ENCODE peak calls at places on chromosomes 11 and 22, in seven cellular contexts. I is heart left ventricle, D is AG10803, L is epithelial cell of proximal tubule, G is AG04450, V is PC-3, M is OCI-LY7. W is an unnamed sample.

GRCh38 chr11:128860571-128861361 is 6.3 kb downstream of the KCNJ1 start:
- DNase-seq in I (no peak), D (peak), L (no peak), G (no peak), V (no peak), M (no peak), W (no peak)

GRCh38 chr22:27135582-27135981 is 478.2 kb downstream of the MIAT start:
- DNase-seq in I (no peak), D (peak), L (no peak), G (no peak), V (no peak), M (no peak), W (peak)

GRCh38 chr11:1890856-1891830 is 552 bp downstream of the PRR33 start:
- DNase-seq in I (peak), D (no peak), L (no peak), G (no peak), V (no peak), M (no peak), W (no peak)

GRCh38 chr11:35418282-35418846 is 994 bp downstream of the SLC1A2 start:
- DNase-seq in I (no peak), D (no peak), L (no peak), G (no peak), V (no peak), M (no peak), W (no peak)

GRCh38 chr11:78100276-78101040 is 20.8 kb upstream of the NDUFC2 start:
- DNase-seq in I (no peak), D (no peak), L (no peak), G (no peak), V (no peak), M (no peak), W (no peak)

GRCh38 chr11:3341298-3341697 is 37.6 kb downstream of the ZNF195 start:
- DNase-seq in I (peak), D (peak), L (no peak), G (no peak), V (peak), M (peak), W (peak)

GRCh38 chr11:8021920-8022319 is 34.8 kb downstream of the EIF3F start:
- DNase-seq in I (no peak), D (no peak), L (no peak), G (no peak), V (no peak), M (no peak), W (no peak)

GRCh38 chr11:102868359-102868758 is 6.4 kb downstream of the MMP12 start:
- DNase-seq in I (no peak), D (peak), L (no peak), G (no peak), V (peak), M (no peak), W (peak)

GRCh38 chr11:47986742-47987141 is 6.4 kb downstream of the PTPRJ start:
- DNase-seq in I (no peak), D (no peak), L (no peak), G (no peak), V (peak), M (no peak), W (no peak)

GRCh38 chr11:61141601-61142028 is 19.6 kb downstream of the VPS37C start:
- DNase-seq in I (no peak), D (no peak), L (no peak), G (no peak), V (no peak), M (peak), W (no peak)

GRCh38 chr22:26597026-26597425 is 7.1 kb upstream of the TPST2 start:
- DNase-seq in I (no peak), D (no peak), L (no peak), G (no peak), V (no peak), M (no peak), W (no peak)

GRCh38 chr22:33028191-33028700 is 29.9 kb downstream of the SYN3 start:
- DNase-seq in I (no peak), D (no peak), L (no peak), G (no peak), V (no peak), M (no peak), W (no peak)

GRCh38 chr22:35540600-35541253 is at the start of gene RASD2:
- DNase-seq in I (peak), D (peak), L (no peak), G (no peak), V (peak), M (peak), W (no peak)

GRCh38 chr11:81674211-81674610 is 1059.5 kb downstream of the FAM181B start:
- DNase-seq in I (no peak), D (no peak), L (no peak), G (no peak), V (no peak), M (no peak), W (no peak)

GRCh38 chr11:61092280-61092766 is 10.0 kb upstream of the CD5 start:
- DNase-seq in I (no peak), D (no peak), L (no peak), G (no peak), V (no peak), M (no peak), W (no peak)

GRCh38 chr22:31185056-31185455 is 25.1 kb downstream of the RNF185 start:
- DNase-seq in I (no peak), D (peak), L (no peak), G (no peak), V (no peak), M (no peak), W (peak)

GRCh38 chr11:122676638-122677037 is 21.1 kb downstream of the UBASH3B start:
- DNase-seq in I (no peak), D (no peak), L (no peak), G (no peak), V (peak), M (no peak), W (no peak)

GRCh38 chr11:57407521-57407920 is 17.1 kb upstream of the PRG2 start:
- DNase-seq in I (no peak), D (no peak), L (no peak), G (no peak), V (no peak), M (no peak), W (no peak)

GRCh38 chr22:44172370-44173108 is 8.2 kb upstream of the PARVG start:
- DNase-seq in I (peak), D (peak), L (no peak), G (no peak), V (no peak), M (no peak), W (no peak)

GRCh38 chr11:63592975-63593395 is 21.2 kb downstream of the PLAAT3 start:
- DNase-seq in I (no peak), D (no peak), L (no peak), G (no peak), V (peak), M (peak), W (peak)

GRCh38 chr11:109435121-109435742 is 13.2 kb downstream of the C11orf87 start:
- DNase-seq in I (no peak), D (peak), L (no peak), G (no peak), V (peak), M (no peak), W (no peak)

GRCh38 chr22:28054622-28054871 is 135.5 kb upstream of the PITPNB start:
- DNase-seq in I (no peak), D (no peak), L (no peak), G (no peak), V (no peak), M (no peak), W (no peak)

GRCh38 chr11:96474263-96474662 is 84.5 kb downstream of the JRKL start:
- DNase-seq in I (no peak), D (no peak), L (no peak), G (no peak), V (peak), M (no peak), W (no peak)

GRCh38 chr11:11981840-11982239 is 26.6 kb downstream of the DKK3 start:
- DNase-seq in I (no peak), D (no peak), L (no peak), G (no peak), V (no peak), M (no peak), W (no peak)

GRCh38 chr11:113540416-113541330 is 65.5 kb upstream of the DRD2 start:
- DNase-seq in I (no peak), D (no peak), L (no peak), G (no peak), V (no peak), M (no peak), W (no peak)

GRCh38 chr11:45455536-45455935 is 169.4 kb upstream of the SYT13 start:
- DNase-seq in I (no peak), D (peak), L (no peak), G (no peak), V (no peak), M (no peak), W (peak)

GRCh38 chr11:119368121-119369034 is 13.1 kb downstream of the USP2 start:
- DNase-seq in I (peak), D (no peak), L (no peak), G (no peak), V (peak), M (no peak), W (peak)

GRCh38 chr11:47007579-47007978 is 71.0 kb downstream of the CSTPP1 start:
- DNase-seq in I (no peak), D (no peak), L (no peak), G (no peak), V (no peak), M (no peak), W (peak)

GRCh38 chr11:78057462-78058055 is 6.1 kb upstream of the THRSP start:
- DNase-seq in I (no peak), D (no peak), L (no peak), G (no peak), V (no peak), M (no peak), W (no peak)

GRCh38 chr11:36165638-36166389 is 123.4 kb downstream of the COMMD9 start:
- DNase-seq in I (no peak), D (no peak), L (no peak), G (no peak), V (peak), M (no peak), W (no peak)

GRCh38 chr11:46248270-46249102 is 29.0 kb upstream of the CREB3L1 start:
- DNase-seq in I (no peak), D (peak), L (peak), G (peak), V (peak), M (no peak), W (peak)

GRCh38 chr11:65781152-65781961 is 581 bp upstream of the AP5B1 start:
- DNase-seq in I (no peak), D (no peak), L (no peak), G (no peak), V (peak), M (no peak), W (no peak)

GRCh38 chr22:23841736-23842404 is 3.1 kb upstream of the DERL3 start:
- DNase-seq in I (peak), D (no peak), L (no peak), G (no peak), V (no peak), M (no peak), W (no peak)

GRCh38 chr11:65786786-65787636 is at the start of gene OVOL1:
- DNase-seq in I (peak), D (no peak), L (no peak), G (no peak), V (peak), M (no peak), W (no peak)

GRCh38 chr11:13983081-13983751 is 20.7 kb downstream of the SPON1 start:
- DNase-seq in I (peak), D (peak), L (no peak), G (no peak), V (no peak), M (no peak), W (no peak)

GRCh38 chr22:20741634-20742581 is 32.0 kb upstream of the SERPIND1 start:
- DNase-seq in I (no peak), D (peak), L (no peak), G (no peak), V (peak), M (peak), W (peak)

GRCh38 chr22:31451709-31452571 is 37.7 kb downstream of the EIF4ENIF1 start:
- DNase-seq in I (no peak), D (peak), L (peak), G (peak), V (peak), M (peak), W (peak)

GRCh38 chr11:16781821-16782220 is 43.4 kb downstream of the C11orf58 start:
- DNase-seq in I (no peak), D (no peak), L (no peak), G (no peak), V (no peak), M (no peak), W (no peak)

GRCh38 chr11:111376453-111376871 is 2.6 kb downstream of the POU2AF1 start:
- DNase-seq in I (no peak), D (no peak), L (no peak), G (no peak), V (peak), M (no peak), W (no peak)
- H3K4me3 ChIP-seq in I (no peak), D (no peak), L (no peak), G (no peak), V (no peak), M (peak), W (no peak)

DNA sequence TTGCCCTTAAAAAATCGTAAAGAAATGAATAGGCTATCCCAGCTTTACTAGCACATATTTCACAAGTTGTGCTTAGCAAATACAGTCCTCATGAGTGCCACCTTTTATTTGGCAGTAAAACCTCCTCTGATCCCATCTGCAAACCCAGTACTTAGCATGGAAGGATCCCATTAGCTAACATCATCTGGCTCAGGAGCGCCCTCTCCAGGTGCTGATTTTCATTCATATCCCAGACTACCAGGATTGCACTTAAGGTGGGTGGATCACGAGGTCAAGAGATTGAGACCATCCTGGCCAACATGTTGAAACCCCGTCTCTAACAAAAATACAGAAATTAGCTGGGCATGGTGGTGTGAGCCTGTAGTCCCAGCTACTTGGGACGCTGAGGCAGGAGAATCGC is 76.1 kb upstream of the PAX6 start:
- DNase-seq in I (no peak), D (no peak), L (no peak), G (no peak), V (peak), M (no peak), W (no peak)
- TF ChIP-seq CTCF in I (no peak), D (no peak), L (peak), G (no peak), V (peak), M (peak), W (no peak)

GRCh38 chr11:69049490-69049867 is 747 bp downstream of the TPCN2 start:
- DNase-seq in I (peak), D (no peak), L (no peak), G (no peak), V (no peak), M (peak), W (no peak)

GRCh38 chr11:69048718-69049489 is at the start of gene TPCN2:
- DNase-seq in I (peak), D (peak), L (no peak), G (peak), V (peak), M (peak), W (peak)

GRCh38 chr11:69051381-69052342 is 2.9 kb downstream of the TPCN2 start:
- DNase-seq in I (peak), D (no peak), L (no peak), G (no peak), V (no peak), M (peak), W (no peak)

GRCh38 chr11:69052343-69053168 is 3.8 kb downstream of the TPCN2 start:
- DNase-seq in I (peak), D (no peak), L (no peak), G (no peak), V (no peak), M (peak), W (no peak)

GRCh38 chr11:69050592-69051380 is 2.1 kb downstream of the TPCN2 start:
- DNase-seq in I (peak), D (no peak), L (no peak), G (no peak), V (no peak), M (no peak), W (no peak)
- H3K4me3 ChIP-seq in I (no peak), D (no peak), L (no peak), G (no peak), V (no peak), M (peak), W (no peak)

GRCh38 chr11:107757661-107758060 is 45.8 kb upstream of the SLN start:
- DNase-seq in I (no peak), D (no peak), L (no peak), G (no peak), V (peak), M (no peak), W (no peak)
- TF ChIP-seq CTCF in I (no peak), D (no peak), L (peak), G (peak), V (peak), M (peak), W (no peak)

GRCh38 chr22:46045459-46046298 is 68.7 kb upstream of the WNT7B start:
- DNase-seq in I (no peak), D (no peak), L (no peak), G (no peak), V (no peak), M (no peak), W (no peak)
- H3K4me3 ChIP-seq in I (peak), D (peak), L (peak), G (peak), V (peak), M (no peak), W (peak)

GRCh38 chr11:18011633-18012313 is 1.1 kb downstream of the SERGEF start:
- DNase-seq in I (no peak), D (no peak), L (no peak), G (no peak), V (no peak), M (no peak), W (peak)

GRCh38 chr11:18013790-18014507 is 1.1 kb upstream of the SERGEF start:
- DNase-seq in I (no peak), D (no peak), L (no peak), G (no peak), V (no peak), M (peak), W (no peak)

GRCh38 chr11:18014876-18015275 is 2.0 kb upstream of the SERGEF start:
- DNase-seq in I (no peak), D (no peak), L (no peak), G (no peak), V (no peak), M (no peak), W (no peak)

GRCh38 chr11:18012314-18012905 is 437 bp downstream of the SERGEF start:
- DNase-seq in I (peak), D (peak), L (no peak), G (no peak), V (peak), M (peak), W (peak)

DNA sequence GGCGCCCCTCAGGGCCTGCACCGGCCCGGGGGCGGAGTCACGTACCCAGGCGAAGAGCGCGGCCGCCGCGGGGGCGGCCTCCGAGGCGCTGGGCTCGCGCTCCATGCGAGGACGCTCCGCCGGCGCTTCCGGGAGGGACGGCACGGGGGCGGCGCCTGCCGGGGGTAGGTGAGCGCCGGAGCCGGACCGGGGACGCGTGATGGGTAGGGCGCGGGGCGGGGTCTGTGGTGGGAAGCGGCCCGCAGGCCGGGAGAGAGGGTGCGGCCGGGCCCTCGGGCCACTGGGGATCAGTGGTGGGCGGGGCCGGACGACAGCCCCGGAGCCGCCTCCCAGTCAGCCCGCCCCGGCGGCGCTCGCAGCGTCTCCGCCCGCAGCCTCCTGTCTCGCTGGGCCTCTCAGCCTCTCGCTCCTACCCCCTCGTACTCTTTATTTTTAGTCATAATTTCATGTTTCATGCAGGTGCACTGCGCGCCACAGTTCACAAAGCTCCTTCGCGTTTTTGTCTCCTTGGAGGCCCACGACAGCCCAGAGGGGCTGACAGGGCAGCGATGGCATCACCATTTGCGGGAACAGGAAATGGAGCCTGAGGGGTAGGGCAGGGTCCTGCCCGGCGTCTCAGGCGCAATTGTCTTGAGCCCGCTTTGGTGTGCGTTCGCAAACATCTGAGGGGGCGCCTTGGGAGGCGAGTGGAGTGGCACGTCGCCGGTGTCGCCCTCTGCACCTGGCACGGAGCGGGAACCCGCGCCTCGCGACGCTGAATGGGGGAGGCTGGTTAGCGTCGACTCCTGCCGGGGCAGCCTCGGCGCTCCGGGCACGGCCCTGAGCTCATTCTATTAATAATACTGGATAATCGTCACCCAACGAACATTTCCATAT is at the start of gene SERGEF:
- DNase-seq in I (peak), D (peak), L (peak), G (peak), V (peak), M (peak), W (peak)
- TF ChIP-seq CTCF in I (peak), D (no peak), L (no peak), G (no peak), V (no peak), M (no peak), W (no peak)

DNA sequence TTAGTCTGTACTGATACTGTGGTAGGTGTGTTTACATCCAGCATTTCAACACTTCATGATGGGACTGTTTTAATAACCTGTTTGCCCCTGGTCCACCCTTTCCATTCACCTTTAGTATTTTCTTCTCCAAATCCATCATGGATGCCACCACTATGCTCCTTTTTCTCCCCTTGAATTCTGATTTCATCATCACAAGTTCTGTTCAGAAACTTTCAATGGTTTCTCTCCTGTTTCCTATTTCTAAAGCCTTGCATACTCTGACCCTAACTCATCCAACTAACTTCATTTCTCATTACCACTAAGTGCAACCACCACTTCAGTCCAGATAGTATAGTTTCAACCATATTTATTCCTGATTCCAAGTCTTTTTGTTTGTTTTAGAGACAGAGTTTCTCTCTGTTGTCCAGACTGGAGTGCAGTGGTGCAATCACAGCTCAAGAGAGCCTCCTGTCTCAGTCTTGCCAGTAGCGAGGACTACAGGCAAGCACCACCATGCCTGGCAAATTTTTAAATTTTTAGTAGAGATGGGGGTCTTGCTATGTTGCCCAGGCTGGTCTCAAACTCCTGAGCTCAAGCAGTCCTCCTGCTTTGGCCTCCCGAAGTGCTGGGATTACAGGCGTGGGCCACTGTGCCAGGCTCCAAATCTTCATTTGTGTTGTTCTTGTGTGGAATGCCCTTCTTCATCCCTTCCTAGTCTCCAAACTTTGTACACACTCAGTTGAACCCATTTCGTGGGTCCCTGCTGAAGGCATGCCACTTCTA is 1.2 kb upstream of the LIN7C start:
- DNase-seq in I (no peak), D (peak), L (no peak), G (no peak), V (no peak), M (no peak), W (peak)
- H3K4me3 ChIP-seq in I (peak), D (peak), L (peak), G (peak), V (peak), M (peak), W (peak)

W was measured in cardiac fibroblast.